ENCODE peak calls at places on chromosomes 1 and 21, in nine cellular contexts. L is GM23338; W is cardiac fibroblast; N is Calu3; P is stimulated activated CD4-positive, alpha-beta T cell treated with anti-CD3 and anti-CD28 coated beads, Interleukin-15, amount 100 ng/mL, for 1 hour; M is naive thymus-derived CD8-positive, alpha-beta T cell; Q is NCI-H1694; K is D341Med; S is NB4. R is an unnamed sample.

GRCh38 chr21:29261555-29262540 is 36.9 kb upstream of the BACH1 start:
- DNase-seq in S (no peak), L (no peak), M (no peak), W (no peak), Q (no peak), N (no peak), P (no peak), K (no peak), R (no peak)

GRCh38 chr1:153723687-153724086 is 4.2 kb upstream of the INTS3 start:
- DNase-seq in P (no peak), W (no peak), K (no peak), N (no peak), L (no peak), Q (no peak), M (no peak), S (no peak), R (no peak)

GRCh38 chr1:60727553-60727952 is 354.8 kb upstream of the NFIA start:
- DNase-seq in Q (no peak), N (no peak), S (no peak), M (no peak), P (no peak), K (no peak), W (no peak), L (peak; percentile 25), R (no peak)

GRCh38 chr1:117686907-117687306 is 81.1 kb downstream of the TENT5C start:
- DNase-seq in N (no peak), K (no peak), P (no peak), L (no peak), M (no peak), Q (no peak), S (no peak), W (peak; percentile 69), R (peak; percentile 82)

GRCh38 chr21:42514883-42515228 is 1.2 kb downstream of the SLC37A1 start:
- DNase-seq in M (no peak), K (no peak), N (no peak), S (no peak), L (no peak), W (no peak), Q (no peak), P (no peak), R (no peak)

GRCh38 chr1:31879981-31880608 is 58.1 kb downstream of the PTP4A2 start:
- DNase-seq in S (no peak), L (no peak), N (no peak), W (no peak), K (no peak), M (no peak), P (no peak), Q (no peak), R (no peak)

GRCh38 chr1:67889940-67890567 is 56.8 kb upstream of the GNG12 start:
- DNase-seq in S (peak; percentile 37), K (no peak), W (peak; percentile 84), P (no peak), M (no peak), N (peak; percentile 68), Q (no peak), L (no peak), R (peak; percentile 82)

GRCh38 chr1:59455206-59455605 is 158.3 kb downstream of the FGGY start:
- DNase-seq in K (no peak), S (no peak), W (peak; percentile 49), L (no peak), P (no peak), M (no peak), Q (no peak), N (no peak), R (peak; percentile 83)

GRCh38 chr1:43653339-43653738 is 3.4 kb downstream of the KDM4A start:
- DNase-seq in M (no peak), S (peak; percentile 66), Q (no peak), L (peak; percentile 92), N (peak; percentile 25), K (peak; percentile 52), W (peak; percentile 57), P (no peak), R (peak; percentile 53)

GRCh38 chr1:78263459-78263858 is 217.7 kb downstream of the GIPC2 start:
- DNase-seq in K (no peak), P (no peak), S (no peak), Q (no peak), L (no peak), W (no peak), N (no peak), M (peak; percentile 52), R (no peak)

GRCh38 chr1:16248603-16249534 is 11.9 kb upstream of the CPLANE2 start:
- DNase-seq in L (no peak), M (no peak), K (no peak), Q (peak; percentile 54), N (peak; percentile 65), W (peak; percentile 92), P (no peak), S (no peak), R (peak; percentile 89)

GRCh38 chr1:75472089-75472970 is 138.6 kb downstream of the SLC44A5 start:
- DNase-seq in S (no peak), L (no peak), N (no peak), M (no peak), K (no peak), W (no peak), Q (no peak), P (no peak), R (no peak)

GRCh38 chr1:211648336-211648735 is 27.1 kb downstream of the NEK2 start:
- DNase-seq in Q (no peak), P (no peak), S (no peak), L (no peak), N (peak; percentile 63), M (no peak), K (no peak), W (peak; percentile 59), R (peak; percentile 79)

GRCh38 chr1:54336121-54336520 is 70.1 kb downstream of the SSBP3 start:
- DNase-seq in N (no peak), M (no peak), Q (no peak), S (no peak), P (no peak), L (no peak), K (no peak), W (no peak), R (no peak)

GRCh38 chr1:16117369-16117768 is 38.5 kb downstream of the EPHA2 start:
- DNase-seq in N (no peak), W (peak; percentile 26), L (no peak), S (no peak), P (no peak), K (no peak), Q (no peak), M (no peak), R (peak; percentile 91)

GRCh38 chr1:6949991-6950765 is 164.9 kb downstream of the CAMTA1 start:
- DNase-seq in W (no peak), N (no peak), K (peak; percentile 59), M (peak; percentile 31), Q (no peak), L (no peak), P (no peak), S (no peak), R (no peak)

GRCh38 chr1:70387507-70387906 is 23.6 kb upstream of the CTH start:
- DNase-seq in L (no peak), P (no peak), M (no peak), S (no peak), K (no peak), Q (no peak), N (no peak), W (no peak), R (peak; percentile 3)

GRCh38 chr1:13921190-13921589 is 221.2 kb downstream of the PRDM2 start:
- DNase-seq in W (no peak), N (no peak), K (no peak), M (no peak), L (no peak), S (no peak), P (no peak), Q (no peak), R (no peak)

GRCh38 chr1:228151526-228151925 is 1.8 kb downstream of the GJC2 start:
- DNase-seq in M (peak; percentile 58), K (no peak), P (no peak), Q (no peak), W (no peak), L (no peak), N (no peak), S (no peak), R (no peak)

GRCh38 chr1:243910612-243911011 is 60.6 kb upstream of the AKT3 start:
- DNase-seq in P (no peak), S (peak; percentile 30), Q (no peak), K (no peak), W (no peak), N (no peak), L (no peak), M (no peak), R (no peak)

GRCh38 chr1:221276911-221277310 is 397.7 kb downstream of the HLX start:
- DNase-seq in S (no peak), L (no peak), K (no peak), M (no peak), Q (no peak), P (no peak), W (peak; percentile 52), N (no peak), R (peak; percentile 40)

GRCh38 chr1:7646981-7647901 is 123.9 kb upstream of the VAMP3 start:
- DNase-seq in Q (peak; percentile 1), W (peak; percentile 47), P (peak; percentile 39), L (peak; percentile 69), K (peak; percentile 92), S (peak; percentile 58), M (peak; percentile 77), N (peak; percentile 78), R (peak; percentile 21)

GRCh38 chr1:103220503-103221095 is 112.3 kb upstream of the COL11A1 start:
- DNase-seq in S (no peak), N (no peak), W (peak; percentile 29), Q (no peak), K (no peak), M (no peak), L (no peak), P (no peak), R (peak; percentile 97)

GRCh38 chr21:31043495-31043894 is 5.2 kb upstream of the KRTAP19-8 start:
- DNase-seq in Q (no peak), K (no peak), N (no peak), S (no peak), P (no peak), M (no peak), W (no peak), L (no peak), R (no peak)

GRCh38 chr1:212752934-212753497 is 38.6 kb downstream of the NSL1 start:
- DNase-seq in M (no peak), K (no peak), S (no peak), Q (no peak), W (no peak), L (no peak), P (no peak), N (no peak), R (peak; percentile 7)

GRCh38 chr1:179824265-179824664 is 53.3 kb downstream of the TOR1AIP2 start:
- DNase-seq in W (no peak), L (no peak), M (peak; percentile 56), P (no peak), K (no peak), S (peak; percentile 90), N (no peak), Q (no peak), R (no peak)